ENCODE peak calls at places on chromosomes 2 and 18, in nine cellular contexts. U is uterus, M is mucosa of descending colon, X is neural progenitor cell, L is keratinocyte, V is body of pancreas, P is psoas muscle, Y is stomach, W is Peyer's patch. A is an unnamed sample.

GRCh38 chr2:236047886-236048540 is 120.2 kb downstream of the GBX2 start:
- DNase-seq in Y (no peak), X (no peak), U (no peak), V (no peak), W (no peak), P (no peak), L (no peak), M (no peak), A (peak; percentile 26)

GRCh38 chr2:207356604-207357003 is 173.2 kb upstream of the CREB1 start:
- DNase-seq in Y (no peak), M (no peak), U (no peak), W (no peak), P (no peak), V (no peak), L (no peak), X (no peak), A (no peak)

GRCh38 chr2:94762600-94762999 is 108.6 kb upstream of the TEKT4 start:
- DNase-seq in U (no peak), P (no peak), M (no peak), X (no peak), W (no peak), Y (no peak), V (no peak), L (no peak), A (no peak)

GRCh38 chr2:38066415-38066814 is 9.5 kb downstream of the CYP1B1 start:
- DNase-seq in U (no peak), L (no peak), V (no peak), M (no peak), Y (no peak), P (no peak), X (no peak), W (no peak), A (no peak)

GRCh38 chr2:102120261-102121259 is 22.0 kb upstream of the IL1R1 start:
- DNase-seq in L (no peak), X (no peak), P (no peak), Y (peak; percentile 60), V (peak; percentile 77), M (no peak), W (no peak), U (no peak), A (no peak)

GRCh38 chr18:62388855-62389760 is 64.0 kb downstream of the TNFRSF11A start:
- DNase-seq in X (no peak), V (no peak), L (no peak), P (no peak), U (no peak), Y (no peak), M (no peak), W (no peak), A (no peak)

GRCh38 chr2:239552213-239552926 is 151.6 kb upstream of the HDAC4 start:
- DNase-seq in U (no peak), P (no peak), W (peak; percentile 25), M (peak; percentile 23), V (no peak), L (no peak), X (no peak), Y (no peak), A (no peak)

GRCh38 chr2:175004980-175005832 is at the start of gene CHN1:
- DNase-seq in X (peak; percentile 96), L (no peak), U (peak; percentile 70), V (peak; percentile 72), M (peak; percentile 76), P (peak; percentile 79), Y (peak; percentile 49), W (peak; percentile 67), A (no peak)

GRCh38 chr2:112255875-112256274 is 1.0 kb upstream of the ZC3H8 start:
- DNase-seq in V (no peak), P (no peak), L (no peak), X (no peak), M (no peak), U (no peak), Y (no peak), W (no peak), A (no peak)

GRCh38 chr2:119059940-119060339 is 98.6 kb downstream of the C1QL2 start:
- DNase-seq in U (no peak), Y (no peak), L (no peak), W (no peak), P (no peak), V (no peak), X (no peak), M (no peak), A (no peak)

GRCh38 chr2:232308986-232309385 is 69.6 kb upstream of the ALPP start:
- DNase-seq in M (no peak), W (no peak), L (no peak), P (no peak), Y (no peak), V (no peak), X (no peak), U (no peak), A (no peak)

GRCh38 chr18:63297678-63298392 is 21.7 kb downstream of the BCL2 start:
- DNase-seq in L (no peak), W (no peak), Y (no peak), V (no peak), U (no peak), M (no peak), P (no peak), X (no peak), A (no peak)

GRCh38 chr2:127121776-127122176 is 14.8 kb upstream of the BIN1 start:
- DNase-seq in P (peak; percentile 86), M (no peak), W (no peak), V (no peak), L (no peak), U (peak; percentile 46), X (no peak), Y (no peak), A (no peak)

GRCh38 chr18:32868424-32868823 is 95.6 kb upstream of the KLHL14 start:
- DNase-seq in W (no peak), U (no peak), L (no peak), X (no peak), Y (no peak), M (no peak), P (no peak), V (no peak), A (no peak)

GRCh38 chr18:47721876-47722275 is 208.6 kb downstream of the SMAD2 start:
- DNase-seq in X (no peak), Y (no peak), U (no peak), P (no peak), M (no peak), V (no peak), L (no peak), W (no peak), A (no peak)

GRCh38 chr2:191478754-191479679 is 198.9 kb upstream of the NABP1 start:
- DNase-seq in P (no peak), Y (peak; percentile 81), W (no peak), L (no peak), U (peak; percentile 35), X (peak; percentile 57), V (peak; percentile 81), M (no peak), A (no peak)

GRCh38 chr2:37666772-37667171 is 4.7 kb downstream of the CDC42EP3 start:
- DNase-seq in Y (no peak), L (no peak), W (no peak), X (no peak), P (no peak), U (no peak), V (no peak), M (no peak), A (no peak)

GRCh38 chr2:191228333-191228732 is 16.9 kb upstream of the MYO1B start:
- DNase-seq in M (no peak), L (no peak), W (no peak), Y (no peak), X (no peak), P (no peak), V (no peak), U (no peak), A (no peak)

GRCh38 chr2:74253937-74254336 is 55.5 kb downstream of the MTHFD2 start:
- DNase-seq in Y (no peak), P (no peak), V (no peak), M (no peak), W (no peak), L (no peak), U (no peak), X (no peak), A (no peak)

GRCh38 chr18:49161627-49162026 is 210.9 kb upstream of the SMAD7 start:
- DNase-seq in X (no peak), W (no peak), U (no peak), M (no peak), L (no peak), V (no peak), Y (no peak), P (no peak), A (no peak)

GRCh38 chr2:107648781-107649413 is 177.8 kb upstream of the RGPD4 start:
- DNase-seq in M (no peak), U (no peak), Y (no peak), V (no peak), L (no peak), X (peak; percentile 4), P (no peak), W (no peak), A (no peak)
- TF ChIP-seq CTCF in M (no peak), U (no peak), Y (no peak), V (no peak), L (peak; percentile 3), X (peak; percentile 13), P (no peak), W (no peak), A (no peak)

DNA sequence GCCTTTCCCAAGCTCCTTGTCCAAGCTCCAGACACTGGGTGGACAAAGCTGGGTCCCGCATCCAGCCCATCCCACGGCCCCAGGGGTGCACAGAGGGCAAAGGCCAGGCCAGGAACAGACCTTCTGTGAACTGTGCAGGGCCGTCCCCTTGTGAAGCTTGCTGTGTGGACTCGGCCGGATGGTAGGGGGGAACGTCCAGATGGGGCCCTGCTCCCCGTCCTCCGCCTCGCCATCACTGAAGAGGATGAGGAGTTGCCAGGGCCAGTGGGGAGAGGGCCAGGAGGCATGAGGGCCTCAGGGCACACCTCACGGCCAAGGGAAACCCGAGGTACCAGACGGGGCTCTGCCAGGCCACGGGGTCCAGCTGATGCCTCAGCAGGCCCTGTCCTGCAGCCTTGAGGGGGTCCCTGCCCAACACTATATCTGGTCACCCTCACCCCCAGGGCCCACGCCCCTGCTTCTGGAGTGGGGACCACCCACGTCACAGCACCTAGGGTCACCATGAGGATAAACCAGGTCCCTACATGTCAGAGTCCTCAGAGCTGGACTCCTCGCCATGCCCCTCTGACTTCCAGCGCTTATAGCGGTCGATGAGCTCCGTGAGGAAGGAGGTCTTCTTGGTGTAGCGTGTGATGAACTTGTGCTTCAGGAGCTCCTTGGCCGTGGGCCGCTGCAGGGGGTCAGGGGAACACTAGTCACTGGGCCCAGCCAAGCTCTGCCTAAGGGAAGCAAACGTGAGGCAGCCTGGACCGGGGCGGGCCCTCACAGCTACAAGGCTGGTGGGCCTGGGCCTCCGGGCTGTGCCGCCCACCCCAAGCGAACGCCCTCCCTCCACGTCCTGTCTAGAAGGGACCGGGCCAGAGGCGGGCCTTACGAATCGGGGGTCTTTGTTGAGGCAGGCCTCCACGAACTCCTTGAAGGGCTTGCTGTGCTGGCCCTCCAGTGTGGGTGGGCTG is 10.0 kb downstream of the STK25 start:
- DNase-seq in V (no peak), P (no peak), U (no peak), M (no peak), W (no peak), Y (no peak), X (no peak), L (no peak), A (no peak)
- H3K36me3 ChIP-seq in V (no peaks in the 10 kb centered on the region), P (peaks cover 8% of the 10 kb centered on the region), U (no peaks in the 10 kb centered on the region), M (no peaks in the 10 kb centered on the region), W (peaks cover 78% of the 10 kb centered on the region), Y (peaks cover 38% of the 10 kb centered on the region), X (no peaks in the 10 kb centered on the region), L (peaks cover 32% of the 10 kb centered on the region), A (peaks cover 2% of the 10 kb centered on the region)

GRCh38 chr2:214830794-214831346 is 21.4 kb upstream of the BARD1 start:
- DNase-seq in W (no peak), V (peak; percentile 41), U (no peak), M (no peak), L (no peak), Y (no peak), X (peak; percentile 27), P (no peak), A (no peak)
- TF ChIP-seq CTCF in W (peak; percentile 35), V (no peak), U (no peak), M (no peak), L (peak; percentile 32), Y (no peak), X (peak; percentile 48), P (peak; percentile 21), A (peak; percentile 25)

GRCh38 chr18:51072586-51073303 is 42.7 kb downstream of the SMAD4 start:
- DNase-seq in V (no peak), W (no peak), P (no peak), L (no peak), M (no peak), X (no peak), Y (no peak), U (no peak), A (no peak)
- H3K36me3 ChIP-seq in V (no peaks in the 10 kb centered on the region), W (peaks cover 46% of the 10 kb centered on the region), P (no peaks in the 10 kb centered on the region), L (no peaks in the 10 kb centered on the region), M (no peaks in the 10 kb centered on the region), X (peaks cover 25% of the 10 kb centered on the region), Y (peaks cover 10% of the 10 kb centered on the region), U (no peaks in the 10 kb centered on the region), A (no peaks in the 10 kb centered on the region)